ENCODE peak calls at places on chromosome 6, in five cellular contexts. N, A, E, C and W are unnamed samples.
A peak's percentile ranks its signal among the peaks of the same experiment; 100 is the strongest.

GRCh38 chr6:38021571-38021970 is 202.0 kb downstream of the ZFAND3 start:
- DNase-seq in N (no peak), A (no peak), E (no peak), C (no peak), W (no peak)

GRCh38 chr6:165047952-165048351 is 261.5 kb downstream of the C6orf118 start:
- DNase-seq in N (no peak), A (no peak), E (no peak), C (no peak), W (no peak)

GRCh38 chr6:42197574-42198362 is 3.0 kb upstream of the GUCA1B start:
- DNase-seq in N (peak; percentile 82), A (no peak), E (no peak), C (no peak), W (no peak)

GRCh38 chr6:101226677-101227135 is 166.8 kb upstream of the GRIK2 start:
- DNase-seq in N (no peak), A (peak; percentile 72), E (no peak), C (peak; percentile 29), W (no peak)

GRCh38 chr6:33104893-33105292 is 29.1 kb downstream of the HLA-DPB1 start:
- DNase-seq in N (no peak), A (no peak), E (no peak), C (no peak), W (no peak)

GRCh38 chr6:46421239-46421638 is 70.0 kb downstream of the RCAN2 start:
- DNase-seq in N (no peak), A (no peak), E (no peak), C (no peak), W (no peak)

GRCh38 chr6:119348308-119349040 is 1.1 kb downstream of the MAN1A1 start:
- DNase-seq in N (no peak), A (peak; percentile 71), E (peak; percentile 25), C (peak; percentile 27), W (peak; percentile 34)

GRCh38 chr6:11236351-11236750 is 3.9 kb upstream of the NEDD9 start:
- DNase-seq in N (no peak), A (no peak), E (no peak), C (no peak), W (no peak)

GRCh38 chr6:122145246-122145645 is 254.2 kb upstream of the HSF2 start:
- DNase-seq in N (no peak), A (no peak), E (no peak), C (no peak), W (no peak)

GRCh38 chr6:31622678-31623077 is 2.2 kb downstream of the PRRC2A start:
- DNase-seq in N (no peak), A (no peak), E (no peak), C (no peak), W (no peak)

GRCh38 chr6:52502306-52503029 is 74.4 kb downstream of the TRAM2 start:
- DNase-seq in N (no peak), A (no peak), E (no peak), C (no peak), W (no peak)

GRCh38 chr6:25035451-25036435 is 100.0 kb upstream of the RIPOR2 start:
- DNase-seq in N (no peak), A (no peak), E (no peak), C (no peak), W (no peak)

GRCh38 chr6:25028346-25028745 is 92.6 kb upstream of the RIPOR2 start:
- DNase-seq in N (no peak), A (no peak), E (no peak), C (no peak), W (no peak)

GRCh38 chr6:25036461-25036860 is 100.7 kb upstream of the RIPOR2 start:
- DNase-seq in N (no peak), A (no peak), E (no peak), C (no peak), W (no peak)

GRCh38 chr6:25034477-25034876 is 98.7 kb upstream of the RIPOR2 start:
- DNase-seq in N (no peak), A (no peak), E (no peak), C (peak; percentile 49), W (no peak)

DNA sequence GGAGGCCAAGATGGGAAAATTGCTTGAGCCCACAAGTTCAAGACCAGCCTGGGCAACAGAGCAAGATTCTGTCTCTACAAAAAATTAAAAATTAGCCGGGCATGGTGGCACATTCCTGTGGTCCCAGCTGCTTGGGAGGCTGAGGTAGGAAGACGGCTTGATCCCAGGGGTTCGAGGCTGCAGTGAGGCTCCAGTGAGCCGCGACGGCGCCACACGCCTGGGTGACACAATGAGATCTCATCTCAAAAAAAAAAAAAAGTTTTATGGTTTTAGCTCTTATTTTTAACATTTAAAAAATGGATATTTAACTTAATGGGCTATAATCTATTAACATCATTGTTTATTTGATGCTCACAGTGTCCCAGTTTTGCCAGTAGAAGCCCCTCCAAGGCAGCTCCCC is 97.2 kb upstream of the RIPOR2 start:
- DNase-seq in N (no peak), A (no peak), E (no peak), C (no peak), W (no peak)
- H3K4me1 ChIP-seq in N (no peaks in the 10 kb centered on the region), A (peaks cover 8% of the 10 kb centered on the region), E (no peaks in the 10 kb centered on the region), C (peaks cover 16% of the 10 kb centered on the region), W (no peaks in the 10 kb centered on the region)

DNA sequence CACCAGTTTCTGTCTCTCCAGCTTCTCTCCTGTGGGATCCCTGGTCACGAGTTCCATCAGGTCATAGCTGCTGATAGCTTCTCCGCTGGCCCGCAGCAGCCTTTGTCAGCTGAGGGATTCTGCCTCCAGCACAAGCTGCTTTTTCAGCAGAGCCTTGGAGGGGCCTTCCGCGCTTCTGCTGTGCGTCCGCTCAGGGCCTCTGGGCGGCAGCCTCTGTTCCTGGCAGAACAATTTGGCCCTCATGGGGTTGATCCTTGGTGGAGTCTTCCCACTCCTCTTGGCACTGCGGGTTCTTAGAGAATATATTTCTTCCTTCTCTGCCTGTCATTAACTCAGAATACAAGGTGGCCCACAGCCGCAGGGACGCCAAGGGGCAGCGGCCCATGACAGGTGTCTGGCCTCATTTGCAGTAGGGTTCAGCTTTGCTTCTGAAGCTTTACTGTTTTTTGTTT is 158.8 kb downstream of the DTNBP1 start:
- DNase-seq in N (peak; percentile 38), A (peak; percentile 25), E (peak; percentile 52), C (no peak), W (peak; percentile 47)
- H3K27ac ChIP-seq in N (peak overlapping the region; percentile 67), A (no peak overlapping the region), E (peak overlapping the region; percentile 45), C (no peak overlapping the region), W (peak overlapping the region; percentile 76)

GRCh38 chr6:17281100-17281496 is at the start of gene RBM24:
- DNase-seq in N (peak; percentile 82), A (peak; percentile 91), E (peak; percentile 64), C (peak; percentile 45), W (peak; percentile 55)
- TF ChIP-seq CTCF in N (peak; percentile 38), A (peak; percentile 40), E (peak; percentile 52), C (peak; percentile 10), W (peak; percentile 26)

GRCh38 chr6:40988634-40989033 is 50.4 kb downstream of the UNC5CL start:
- DNase-seq in N (no peak), A (no peak), E (no peak), C (no peak), W (no peak)

GRCh38 chr6:40986871-40987270 is 52.1 kb downstream of the UNC5CL start:
- DNase-seq in N (no peak), A (no peak), E (no peak), C (no peak), W (no peak)

GRCh38 chr6:40986364-40986763 is 52.7 kb downstream of the UNC5CL start:
- DNase-seq in N (no peak), A (no peak), E (no peak), C (no peak), W (no peak)

GRCh38 chr6:40990301-40990700 is 48.7 kb downstream of the UNC5CL start:
- DNase-seq in N (no peak), A (no peak), E (no peak), C (no peak), W (no peak)

GRCh38 chr6:40989204-40990179 is 49.5 kb downstream of the UNC5CL start:
- DNase-seq in N (no peak), A (no peak), E (no peak), C (no peak), W (no peak)
- H3K4me1 ChIP-seq in N (no peaks in the 10 kb centered on the region), A (peaks cover 14% of the 10 kb centered on the region), E (no peaks in the 10 kb centered on the region), C (no peaks in the 10 kb centered on the region), W (no peaks in the 10 kb centered on the region)

GRCh38 chr6:43718387-43719105 is 31.0 kb upstream of the MRPS18A start:
- DNase-seq in N (no peak), A (no peak), E (no peak), C (no peak), W (peak; percentile 50)
- H3K27ac ChIP-seq in N (no peak overlapping the region), A (no peak overlapping the region), E (no peak overlapping the region), C (no peak overlapping the region), W (peak overlapping the region; percentile 31)

DNA sequence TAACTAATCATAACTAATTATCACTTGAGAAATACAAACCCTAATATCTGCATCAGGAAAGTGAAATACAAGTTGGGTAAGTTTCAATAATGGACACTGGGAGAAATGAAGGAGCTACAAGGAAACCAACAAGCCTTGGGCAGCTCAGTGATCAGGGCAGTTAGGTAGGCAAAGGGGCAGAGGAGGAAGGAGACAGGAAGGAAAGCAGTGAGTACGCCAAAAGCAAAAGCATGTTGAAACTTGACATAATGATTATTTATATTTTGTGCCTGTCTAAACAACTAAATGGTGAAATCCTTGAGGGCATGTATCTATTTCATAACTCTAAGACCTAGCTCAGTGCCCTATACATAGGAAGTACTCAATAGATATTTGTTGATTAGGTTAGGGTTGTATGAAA is 23.4 kb downstream of the PXT1 start:
- DNase-seq in N (no peak), A (no peak), E (no peak), C (no peak), W (no peak)
- TF ChIP-seq CTCF in N (no peak), A (no peak), E (no peak), C (no peak), W (no peak)